ENCODE peak calls at places on chromosomes 11 and 22, in seven cellular contexts. P is brain microvascular endothelial cell, O is choroid plexus epithelial cell, Y is PC-9, E is right atrium auricular region, A is lower leg skin, F is endodermal cell. V is an unnamed sample.
A peak's percentile ranks its signal among the peaks of the same experiment; 100 is the strongest.

GRCh38 chr22:26887456-26887855 is 230.1 kb downstream of the MIAT start:
- DNase-seq in P (peak; percentile 78), O (peak; percentile 87), Y (peak; percentile 12), E (no peak), A (no peak), F (no peak), V (peak; percentile 82)

GRCh38 chr11:119758291-119758690 is 29.3 kb upstream of the NECTIN1 start:
- DNase-seq in P (peak; percentile 35), O (peak; percentile 73), Y (no peak), E (no peak), A (no peak), F (no peak), V (peak; percentile 70)

GRCh38 chr11:6755303-6755952 is 16.3 kb downstream of the OR2AG2 start:
- DNase-seq in P (peak; percentile 43), O (peak; percentile 62), Y (no peak), E (no peak), A (no peak), F (peak; percentile 78), V (peak; percentile 43)

GRCh38 chr11:1834132-1834610 is 619 bp upstream of the SYT8 start:
- DNase-seq in P (no peak), O (no peak), Y (peak; percentile 93), E (no peak), A (no peak), F (no peak), V (no peak)

GRCh38 chr22:46031066-46031465 is 54.1 kb upstream of the WNT7B start:
- DNase-seq in P (no peak), O (no peak), Y (no peak), E (no peak), A (no peak), F (peak; percentile 36), V (no peak)

GRCh38 chr11:111633248-111633647 is 31.0 kb downstream of the SIK2 start:
- DNase-seq in P (no peak), O (no peak), Y (no peak), E (no peak), A (no peak), F (no peak), V (no peak)

GRCh38 chr11:48052183-48053040 is 72.1 kb downstream of the PTPRJ start:
- DNase-seq in P (peak; percentile 24), O (peak; percentile 36), Y (peak; percentile 97), E (no peak), A (no peak), F (peak; percentile 89), V (no peak)

GRCh38 chr11:32659672-32660071 is 76.0 kb downstream of the EIF3M start:
- DNase-seq in P (no peak), O (no peak), Y (no peak), E (no peak), A (no peak), F (no peak), V (peak; percentile 6)

GRCh38 chr11:1682225-1682901 is 14.6 kb upstream of the KRTAP5-6 start:
- DNase-seq in P (no peak), O (no peak), Y (no peak), E (no peak), A (peak; percentile 56), F (peak; percentile 27), V (no peak)

GRCh38 chr11:61554172-61554988 is 26.5 kb downstream of the SYT7 start:
- DNase-seq in P (no peak), O (no peak), Y (no peak), E (no peak), A (no peak), F (no peak), V (peak; percentile 39)

GRCh38 chr22:29799217-29799680 is 32.1 kb downstream of the UQCR10 start:
- DNase-seq in P (peak; percentile 78), O (peak; percentile 93), Y (peak; percentile 90), E (peak; percentile 96), A (peak; percentile 97), F (no peak), V (peak; percentile 95)

GRCh38 chr11:46305295-46305694 is 27.8 kb downstream of the CREB3L1 start:
- DNase-seq in P (peak; percentile 35), O (peak; percentile 69), Y (no peak), E (no peak), A (no peak), F (no peak), V (no peak)
- TF ChIP-seq CTCF in P (peak; percentile 59), O (peak; percentile 55), Y (peak; percentile 41), E (no peak), A (no peak), F (no peak), V (no peak)

DNA sequence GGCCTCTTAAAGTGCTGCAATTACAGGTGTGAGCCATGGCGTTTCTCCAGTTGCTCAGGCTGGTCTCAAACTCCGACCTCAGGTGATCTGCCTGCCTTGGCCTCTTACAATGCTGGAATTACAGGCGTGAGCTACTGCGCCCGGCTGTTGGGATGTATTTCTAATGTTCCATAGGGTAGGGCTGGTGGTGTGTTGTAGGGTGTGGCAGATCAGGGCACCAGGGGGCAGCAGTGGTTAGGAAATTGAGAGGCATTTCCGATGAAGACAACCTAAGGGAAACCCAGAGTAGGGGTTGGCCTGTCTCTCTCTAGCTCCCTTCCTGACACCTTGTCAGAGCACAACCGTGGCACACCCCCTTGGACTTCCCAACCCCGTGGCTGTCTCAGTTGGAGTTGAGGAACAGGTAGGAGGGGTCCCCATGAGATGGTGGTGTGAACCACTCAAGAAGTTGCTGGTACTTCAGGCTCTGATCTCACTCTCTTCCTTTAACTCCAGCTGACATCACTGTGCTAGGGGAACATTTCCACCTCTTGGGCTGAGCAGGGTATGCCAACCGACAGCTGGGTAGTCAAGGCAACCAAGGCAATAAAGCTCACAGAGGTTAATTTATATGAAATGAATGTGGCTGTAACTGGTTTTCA is 32.9 kb downstream of the YWHAH start:
- DNase-seq in P (peak; percentile 66), O (peak; percentile 84), Y (peak; percentile 81), E (peak; percentile 77), A (peak; percentile 93), F (peak; percentile 97), V (peak; percentile 59)
- H3K4me3 ChIP-seq in P (no peak overlapping the region), O (no peak overlapping the region), Y (no peak overlapping the region), E (no peak overlapping the region), A (no peak overlapping the region), F (no peak overlapping the region), V (no peak overlapping the region)

DNA sequence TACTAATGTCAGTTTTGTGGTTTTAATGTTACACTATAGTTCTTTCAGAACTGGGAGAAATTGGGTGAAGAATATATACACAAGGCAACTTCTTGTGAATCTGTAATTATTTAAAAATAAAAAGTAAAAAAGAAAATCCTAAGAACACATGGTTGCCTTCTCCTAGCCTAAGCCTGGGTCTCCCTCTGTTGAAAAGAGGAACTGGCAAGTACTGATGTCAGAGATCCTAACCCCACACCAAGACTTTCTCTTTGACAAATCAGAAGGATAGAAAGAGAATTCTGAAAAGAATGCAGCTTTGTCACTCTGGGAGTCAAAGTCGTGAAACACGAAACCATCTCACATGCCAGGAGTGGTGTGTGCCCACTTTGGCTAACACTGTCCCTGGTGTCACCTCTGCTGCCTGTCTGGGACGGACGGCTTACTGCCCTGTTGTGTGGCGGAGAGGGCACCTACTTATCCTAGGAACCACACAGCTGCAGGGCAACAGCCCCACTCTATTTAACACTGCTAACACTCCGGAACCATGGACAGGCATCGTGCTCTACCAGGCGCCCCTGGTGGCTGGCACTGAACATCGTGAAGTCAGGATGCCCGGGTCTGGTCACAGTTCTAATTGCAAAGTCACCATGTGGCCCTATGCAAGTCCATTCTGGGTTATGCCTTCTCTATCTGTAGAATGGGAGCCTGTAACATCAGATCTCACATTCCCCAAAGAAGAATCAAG is 108.8 kb upstream of the CD82 start:
- DNase-seq in P (no peak), O (no peak), Y (peak; percentile 8), E (no peak), A (peak; percentile 57), F (peak; percentile 64), V (no peak)
- TF ChIP-seq CTCF in P (peak; percentile 70), O (peak; percentile 36), Y (peak; percentile 64), E (no peak), A (no peak), F (peak; percentile 56), V (no peak)

DNA sequence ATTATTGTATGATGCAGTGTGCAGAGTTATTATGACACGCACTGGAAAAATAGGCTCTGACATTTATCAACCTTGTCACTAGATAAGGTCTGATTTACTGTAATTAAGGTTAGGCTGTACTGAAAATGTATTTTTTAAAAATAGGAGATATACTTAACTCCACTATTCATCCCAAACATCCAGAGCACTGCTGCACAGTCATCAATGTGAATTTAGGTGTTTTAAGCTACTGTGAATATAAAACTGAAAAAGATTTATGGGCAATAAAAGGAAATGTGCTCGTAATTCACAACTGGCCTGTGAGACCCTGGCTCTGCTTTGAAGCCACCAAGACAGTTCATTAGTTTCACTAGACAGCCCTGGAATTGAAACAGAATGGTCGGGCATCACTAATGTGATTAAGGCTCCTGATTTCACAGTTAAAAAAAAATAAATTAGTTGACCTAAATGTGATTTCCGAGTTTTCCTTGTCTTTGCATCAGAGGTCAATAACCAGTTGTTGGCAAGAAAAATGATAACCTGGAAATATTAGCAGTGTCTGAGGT is 180.4 kb upstream of the GRIA4 start:
- DNase-seq in P (no peak), O (no peak), Y (no peak), E (no peak), A (no peak), F (no peak), V (no peak)
- H3K4me3 ChIP-seq in P (no peak overlapping the region), O (no peak overlapping the region), Y (no peak overlapping the region), E (no peak overlapping the region), A (no peak overlapping the region), F (no peak overlapping the region), V (no peak overlapping the region)

DNA sequence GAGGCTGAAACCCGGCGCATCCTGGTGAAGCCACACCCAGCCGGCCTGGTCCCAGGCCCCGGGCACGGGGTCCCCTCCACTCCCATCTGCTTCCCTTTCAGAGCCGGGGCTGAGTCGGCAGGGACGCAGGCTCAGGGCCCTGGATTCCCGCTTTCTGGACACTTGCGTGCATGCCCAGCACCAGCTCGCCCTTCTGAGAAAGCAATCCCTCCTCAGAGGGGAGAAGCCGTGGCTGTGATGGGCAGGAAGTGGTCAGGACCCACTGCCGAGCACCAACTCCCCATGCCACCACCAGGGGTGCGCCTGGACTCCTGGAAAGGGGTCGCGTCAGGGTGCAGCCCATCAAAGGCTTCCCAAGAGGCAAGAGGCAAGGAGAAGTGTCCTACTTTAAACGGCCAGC is 15.1 kb downstream of the CDKN1C start:
- DNase-seq in P (no peak), O (no peak), Y (no peak), E (no peak), A (no peak), F (no peak), V (no peak)
- TF ChIP-seq CTCF in P (peak; percentile 30), O (no peak), Y (no peak), E (no peak), A (no peak), F (peak; percentile 54), V (no peak)

GRCh38 chr11:57457643-57458023 is 2.7 kb upstream of the RTN4RL2 start:
- DNase-seq in P (no peak), O (no peak), Y (no peak), E (no peak), A (no peak), F (no peak), V (no peak)
- H3K4me3 ChIP-seq in P (no peak overlapping the region), O (no peak overlapping the region), Y (no peak overlapping the region), E (no peak overlapping the region), A (no peak overlapping the region), F (no peak overlapping the region), V (no peak overlapping the region)